ENCODE peak calls at places on chromosome 19, in seven cellular contexts. E, J, N, R, Q, I and H are unnamed samples. For H3K4me1, the result is how much of the 10 kb centered on the place peaks cover.

GRCh38 chr19:8241646-8242045 is 32.5 kb downstream of the CERS4 start:
- DNase-seq in E (no peak), J (no peak), N (no peak), R (no peak), Q (no peak), I (no peak), H (no peak)

GRCh38 chr19:40524133-40524549 is 52.5 kb upstream of the SHKBP1 start:
- DNase-seq in E (no peak), J (no peak), N (no peak), R (no peak), Q (no peak), I (no peak), H (no peak)

GRCh38 chr19:53132231-53132991 is at the start of gene ZNF415:
- DNase-seq in E (peak), J (peak), N (peak), R (peak), Q (peak), I (peak), H (peak)

GRCh38 chr19:11191934-11192333 is 5.4 kb downstream of the KANK2 start:
- DNase-seq in E (no peak), J (no peak), N (no peak), R (no peak), Q (no peak), I (no peak), H (no peak)

GRCh38 chr19:14059093-14059480 is 2.8 kb downstream of the PALM3 start:
- DNase-seq in E (peak), J (no peak), N (no peak), R (no peak), Q (peak), I (no peak), H (peak)

GRCh38 chr19:3961007-3961406 is 9.9 kb downstream of the DAPK3 start:
- DNase-seq in E (no peak), J (no peak), N (no peak), R (no peak), Q (no peak), I (no peak), H (no peak)

GRCh38 chr19:3601021-3601420 is 5.7 kb downstream of the TBXA2R start:
- DNase-seq in E (no peak), J (no peak), N (no peak), R (no peak), Q (no peak), I (no peak), H (no peak)

GRCh38 chr19:27746691-27747380 is 1466.1 kb downstream of the UQCRFS1 start:
- DNase-seq in E (peak), J (peak), N (peak), R (peak), Q (peak), I (peak), H (peak)

GRCh38 chr19:50204811-50205675 is 1.6 kb downstream of the MYH14 start:
- DNase-seq in E (peak), J (no peak), N (no peak), R (peak), Q (peak), I (no peak), H (peak)

GRCh38 chr19:29789007-29789406 is 22.8 kb upstream of the CCNE1 start:
- DNase-seq in E (no peak), J (no peak), N (no peak), R (no peak), Q (no peak), I (no peak), H (no peak)

GRCh38 chr19:4633140-4633967 is 6.0 kb upstream of the TNFAIP8L1 start:
- DNase-seq in E (peak), J (no peak), N (no peak), R (peak), Q (peak), I (peak), H (peak)

GRCh38 chr19:46067691-46068090 is 26.9 kb upstream of the IGFL4 start:
- DNase-seq in E (no peak), J (no peak), N (no peak), R (no peak), Q (no peak), I (no peak), H (no peak)

GRCh38 chr19:4144666-4145261 is 8.7 kb upstream of the CREB3L3 start:
- DNase-seq in E (peak), J (no peak), N (no peak), R (no peak), Q (peak), I (peak), H (no peak)

GRCh38 chr19:41306394-41306793 is 3.6 kb upstream of the CCDC97 start:
- DNase-seq in E (no peak), J (peak), N (no peak), R (no peak), Q (no peak), I (no peak), H (no peak)

GRCh38 chr19:28920269-28921066 is 292.5 kb downstream of the UQCRFS1 start:
- DNase-seq in E (no peak), J (no peak), N (no peak), R (no peak), Q (no peak), I (peak), H (no peak)

GRCh38 chr19:51257471-51257870 is 6.6 kb downstream of the SIGLECL1 start:
- DNase-seq in E (no peak), J (no peak), N (no peak), R (no peak), Q (no peak), I (no peak), H (no peak)

GRCh38 chr19:12899891-12900518 is 9.0 kb downstream of the GCDH start:
- DNase-seq in E (no peak), J (no peak), N (no peak), R (no peak), Q (no peak), I (no peak), H (no peak)

GRCh38 chr19:50025794-50026549 is at the start of gene ZNF473:
- DNase-seq in E (peak), J (peak), N (peak), R (peak), Q (peak), I (peak), H (peak)

GRCh38 chr19:10043286-10043927 is 30.1 kb downstream of the RDH8 start:
- DNase-seq in E (no peak), J (no peak), N (no peak), R (no peak), Q (no peak), I (peak), H (no peak)

GRCh38 chr19:50311723-50312635 is 17.2 kb downstream of the KCNC3 start:
- DNase-seq in E (no peak), J (no peak), N (no peak), R (no peak), Q (no peak), I (no peak), H (no peak)

GRCh38 chr19:8336072-8336569 is 6.9 kb downstream of the KANK3 start:
- DNase-seq in E (no peak), J (no peak), N (no peak), R (no peak), Q (no peak), I (no peak), H (no peak)

GRCh38 chr19:40827386-40828247 is 22.6 kb downstream of the CYP2A6 start:
- DNase-seq in E (no peak), J (no peak), N (no peak), R (no peak), Q (peak), I (no peak), H (no peak)

GRCh38 chr19:8738377-8738776 is 16.9 kb downstream of the OR2Z1 start:
- DNase-seq in E (no peak), J (no peak), N (no peak), R (no peak), Q (no peak), I (no peak), H (no peak)

GRCh38 chr19:17402982-17403855 is 2.2 kb downstream of the BST2 start:
- DNase-seq in E (no peak), J (peak), N (no peak), R (no peak), Q (no peak), I (no peak), H (no peak)

GRCh38 chr19:47247308-47247990 is 8.9 kb upstream of the CCDC9 start:
- DNase-seq in E (peak), J (peak), N (peak), R (peak), Q (peak), I (peak), H (peak)

GRCh38 chr19:48650974-48651681 is 5.1 kb upstream of the CA11 start:
- DNase-seq in E (no peak), J (no peak), N (no peak), R (no peak), Q (no peak), I (no peak), H (no peak)

GRCh38 chr19:52138614-52139290 is 986 bp downstream of the ZNF616 start:
- DNase-seq in E (no peak), J (no peak), N (peak), R (peak), Q (no peak), I (peak), H (no peak)

GRCh38 chr19:49894879-49895565 is 1.7 kb downstream of the IL4I1 start:
- DNase-seq in E (no peak), J (no peak), N (no peak), R (no peak), Q (no peak), I (no peak), H (no peak)

GRCh38 chr19:52535831-52536800 is 8.6 kb downstream of the ZNF808 start:
- DNase-seq in E (peak), J (peak), N (peak), R (peak), Q (peak), I (peak), H (peak)

GRCh38 chr19:6088677-6089063 is 21.6 kb downstream of the RFX2 start:
- DNase-seq in E (no peak), J (no peak), N (no peak), R (no peak), Q (no peak), I (peak), H (no peak)

GRCh38 chr19:6091771-6092291 is 18.5 kb downstream of the RFX2 start:
- DNase-seq in E (no peak), J (no peak), N (no peak), R (no peak), Q (no peak), I (peak), H (no peak)

GRCh38 chr19:6092329-6093286 is 17.7 kb downstream of the RFX2 start:
- DNase-seq in E (peak), J (peak), N (peak), R (peak), Q (peak), I (peak), H (peak)

GRCh38 chr19:6087074-6087506 is 23.2 kb downstream of the RFX2 start:
- DNase-seq in E (peak), J (no peak), N (no peak), R (no peak), Q (no peak), I (no peak), H (peak)

DNA sequence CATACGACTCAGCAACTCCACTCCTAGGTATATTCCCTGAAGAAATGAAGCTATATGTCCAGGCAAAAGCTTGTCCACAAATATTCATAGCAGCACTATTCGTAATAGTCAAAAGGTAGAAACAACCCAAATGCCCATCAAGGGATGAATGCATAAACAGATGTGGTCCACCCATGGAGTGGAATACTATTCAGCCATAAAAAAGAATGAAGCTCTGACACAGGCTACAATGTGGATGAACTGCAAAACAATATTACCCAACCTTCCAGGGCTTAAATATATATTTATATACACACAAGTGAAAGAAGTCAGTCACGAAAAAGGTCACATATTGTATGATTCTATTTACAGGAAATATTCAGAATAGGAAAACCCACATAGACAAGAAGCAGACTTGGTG is 19.7 kb downstream of the RFX2 start:
- DNase-seq in E (no peak), J (no peak), N (no peak), R (no peak), Q (no peak), I (no peak), H (no peak)
- H3K4me1 ChIP-seq in E (under half), J (under half), N (under half), R (under half), Q (half or more), I (under half), H (under half)

DNA sequence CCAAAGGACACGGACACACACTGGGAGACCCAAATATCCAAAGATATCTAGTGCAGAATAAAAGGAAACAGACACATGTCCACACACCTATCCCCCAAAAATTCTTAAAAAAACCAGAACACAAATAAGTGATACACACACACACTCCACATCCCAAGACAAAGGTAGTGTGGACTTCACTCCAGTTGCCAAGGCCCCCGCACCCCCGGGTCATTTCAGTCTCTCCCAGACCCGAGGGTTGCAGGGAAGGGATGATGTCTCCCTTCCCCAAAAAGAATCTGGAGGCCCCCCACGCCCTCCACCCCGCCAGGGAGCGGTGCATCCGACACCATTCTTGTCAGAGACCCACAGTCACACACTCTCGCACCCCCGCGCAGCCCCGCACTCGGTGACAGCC is 407 bp downstream of the DPF1 start:
- DNase-seq in E (no peak), J (no peak), N (no peak), R (no peak), Q (no peak), I (no peak), H (no peak)
- H3K27ac ChIP-seq in E (no peak), J (no peak), N (no peak), R (no peak), Q (no peak), I (no peak), H (no peak)

GRCh38 chr19:37403403-37403802 is 32.5 kb downstream of the ZNF527 start:
- DNase-seq in E (no peak), J (no peak), N (no peak), R (no peak), Q (no peak), I (no peak), H (no peak)
- H3K4me1 ChIP-seq in E (under half), J (under half), N (under half), R (under half), Q (under half), I (under half), H (under half)

DNA sequence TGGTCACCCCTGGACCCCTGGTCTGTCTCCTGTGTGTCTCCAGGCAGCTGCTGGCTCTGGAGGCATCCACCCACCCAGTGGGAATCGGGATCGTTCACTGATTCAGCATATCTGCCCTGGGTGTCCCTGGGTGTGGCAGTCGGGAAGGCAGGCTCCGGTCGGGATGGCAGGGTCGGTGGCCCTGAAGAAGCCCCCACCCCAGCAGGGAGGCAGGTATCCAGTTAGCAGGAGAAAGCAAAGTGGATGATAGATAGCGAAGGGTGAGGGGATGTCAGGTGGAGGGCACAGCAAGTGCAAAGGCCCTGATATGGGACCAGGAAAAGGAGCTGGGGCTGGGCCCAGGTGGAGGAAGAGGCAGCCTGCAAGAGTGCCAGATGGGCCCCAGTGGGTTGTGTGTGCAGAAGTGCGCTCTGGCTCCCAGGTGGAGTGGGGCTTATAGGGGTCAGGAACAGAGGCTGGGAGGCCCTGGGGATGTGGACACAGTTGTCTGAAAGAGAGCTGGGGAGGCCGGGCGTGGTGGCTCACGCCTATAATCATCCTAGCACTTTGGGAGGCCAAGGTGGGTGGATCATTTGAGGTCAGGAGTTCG is 2.3 kb downstream of the SSBP4 start:
- DNase-seq in E (peak), J (peak), N (no peak), R (no peak), Q (no peak), I (no peak), H (no peak)
- H3K27ac ChIP-seq in E (no peak), J (no peak), N (peak), R (no peak), Q (no peak), I (no peak), H (no peak)

DNA sequence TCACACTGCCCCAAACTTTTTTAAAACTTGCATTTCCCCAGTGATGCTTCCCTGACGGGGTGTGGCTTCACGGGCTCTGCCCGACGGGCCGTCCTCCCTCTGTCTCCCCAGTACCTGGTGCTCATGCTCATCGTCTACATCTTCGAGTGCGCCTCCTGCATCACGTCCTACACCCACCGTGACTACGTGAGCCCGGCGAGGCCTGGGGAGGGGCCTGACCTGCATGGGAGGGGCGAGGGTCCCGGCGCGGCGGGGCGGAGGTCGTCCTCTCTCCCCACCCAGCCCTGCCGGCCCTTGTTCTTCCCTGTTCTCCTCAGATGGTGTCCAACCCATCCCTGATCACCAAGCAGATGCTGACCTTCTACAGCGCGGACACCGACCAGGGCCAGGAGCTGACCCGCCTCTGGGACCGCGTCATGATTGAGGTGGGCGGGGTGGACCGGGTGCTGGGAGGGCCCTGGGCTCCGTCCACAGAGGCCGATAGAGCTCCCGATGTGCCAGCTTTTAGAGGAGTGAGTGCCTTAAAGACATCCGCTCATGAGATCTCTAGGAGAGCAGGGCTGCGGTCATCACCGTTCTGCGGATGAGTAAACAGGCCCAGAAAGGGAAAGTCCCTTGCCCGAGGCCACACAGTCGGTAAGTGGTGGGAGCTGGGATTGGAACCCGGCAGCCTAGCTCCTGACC is 6.9 kb downstream of the UPK1A start:
- DNase-seq in E (peak), J (no peak), N (no peak), R (no peak), Q (peak), I (peak), H (peak)
- H3K4me1 ChIP-seq in E (under half), J (under half), N (under half), R (under half), Q (under half), I (under half), H (under half)

GRCh38 chr19:1962674-1963073 is 21.7 kb downstream of the CSNK1G2 start:
- DNase-seq in E (no peak), J (no peak), N (no peak), R (no peak), Q (no peak), I (no peak), H (no peak)

GRCh38 chr19:1956868-1957492 is 16.0 kb downstream of the CSNK1G2 start:
- DNase-seq in E (no peak), J (peak), N (no peak), R (no peak), Q (no peak), I (no peak), H (peak)

GRCh38 chr19:1957562-1958248 is 16.7 kb downstream of the CSNK1G2 start:
- DNase-seq in E (no peak), J (no peak), N (no peak), R (no peak), Q (no peak), I (no peak), H (no peak)

GRCh38 chr19:1961545-1961878 is 20.5 kb downstream of the CSNK1G2 start:
- DNase-seq in E (no peak), J (no peak), N (no peak), R (no peak), Q (no peak), I (no peak), H (no peak)

GRCh38 chr19:1959928-1960589 is 19.1 kb downstream of the CSNK1G2 start:
- DNase-seq in E (no peak), J (no peak), N (no peak), R (no peak), Q (no peak), I (no peak), H (no peak)
- H3K27ac ChIP-seq in E (no peak), J (no peak), N (no peak), R (no peak), Q (no peak), I (no peak), H (no peak)